ENCODE peak calls at places on chromosomes 4 and X, in four cellular contexts. One of them, this sample, is unnamed.

GRCh38 chr4:6343950-6344408 is 74.3 kb downstream of the WFS1 start:
- DNase-seq in GM12878: no peak
- DNase-seq in HEK293T: no peak
- DNase-seq in K562: peak; percentile 32
- DNase-seq in this sample: peak; percentile 54

GRCh38 chrX:9352683-9353430 is 112.0 kb upstream of the TBL1X start:
- DNase-seq in GM12878: peak; percentile 38
- DNase-seq in HEK293T: no peak
- DNase-seq in K562: peak; percentile 36
- DNase-seq in this sample: peak; percentile 4

GRCh38 chr4:48681856-48682255 is 98.2 kb downstream of the FRYL start:
- DNase-seq in GM12878: peak; percentile 35
- DNase-seq in HEK293T: no peak
- DNase-seq in K562: no peak
- DNase-seq in this sample: peak; percentile 5

GRCh38 chrX:675896-676295 is 45.3 kb downstream of the SHOX start:
- DNase-seq in GM12878: no peak
- DNase-seq in HEK293T: no peak
- DNase-seq in K562: no peak
- DNase-seq in this sample: no peak

GRCh38 chr4:78057600-78058560 is 757 bp downstream of the FRAS1 start:
- DNase-seq in GM12878: no peak
- DNase-seq in HEK293T: peak; percentile 30
- DNase-seq in K562: no peak
- DNase-seq in this sample: peak; percentile 54

GRCh38 chr4:165537028-165537648 is 158.3 kb downstream of the CPE start:
- DNase-seq in GM12878: no peak
- DNase-seq in HEK293T: peak; percentile 50
- DNase-seq in K562: peak; percentile 47
- DNase-seq in this sample: peak; percentile 40

GRCh38 chr4:70632028-70632427 is 3.5 kb downstream of the ENAM start:
- DNase-seq in GM12878: no peak
- DNase-seq in HEK293T: no peak
- DNase-seq in K562: no peak
- DNase-seq in this sample: no peak

GRCh38 chr4:118327554-118328241 is 25.1 kb downstream of the PRSS12 start:
- DNase-seq in GM12878: no peak
- DNase-seq in HEK293T: peak; percentile 19
- DNase-seq in K562: no peak
- DNase-seq in this sample: no peak

DNA sequence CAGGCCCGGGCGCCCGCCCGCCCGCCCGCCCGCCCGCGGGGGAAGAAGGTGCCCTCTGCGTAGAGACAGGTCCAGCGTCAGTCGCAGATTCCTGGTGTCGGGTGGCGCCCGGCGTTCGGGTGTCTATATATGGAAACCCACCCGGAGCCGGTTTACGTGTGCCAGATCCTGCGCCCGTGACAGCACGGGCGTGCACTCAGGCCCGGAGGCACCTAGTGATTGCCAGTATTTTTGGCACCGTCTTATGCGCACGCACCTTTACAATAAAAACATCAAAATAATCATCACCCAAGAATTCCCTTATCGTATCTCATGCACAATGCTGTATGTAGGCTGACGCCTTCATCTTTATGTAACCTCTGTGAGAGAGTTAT is 517 bp downstream of the SLC25A4 start:
- DNase-seq in GM12878: no peak
- DNase-seq in HEK293T: peak; percentile 14
- DNase-seq in K562: no peak
- DNase-seq in this sample: peak; percentile 22
- TF ChIP-seq TARDBP in GM12878: no peak
- TF ChIP-seq TARDBP in HEK293T: no peak
- TF ChIP-seq TARDBP in K562: no peak
- TF ChIP-seq TARDBP in this sample: no peak

GRCh38 chrX:139949703-139950102 is 15.6 kb downstream of the CXorf66 start:
- DNase-seq in GM12878: no peak
- DNase-seq in HEK293T: no peak
- DNase-seq in K562: no peak
- DNase-seq in this sample: no peak
- TF ChIP-seq FOXM1 in GM12878: no peak
- TF ChIP-seq FOXM1 in HEK293T: no peak
- TF ChIP-seq FOXM1 in K562: no peak
- TF ChIP-seq FOXM1 in this sample: no peak

GRCh38 chr4:932713-933070 is 432 bp downstream of the TMEM175 start:
- DNase-seq in GM12878: no peak
- DNase-seq in HEK293T: no peak
- DNase-seq in K562: peak; percentile 45
- DNase-seq in this sample: peak; percentile 32
- TF ChIP-seq TARDBP in GM12878: no peak
- TF ChIP-seq TARDBP in HEK293T: no peak
- TF ChIP-seq TARDBP in K562: no peak
- TF ChIP-seq TARDBP in this sample: no peak

GRCh38 chr4:182556576-182556975 is 313.4 kb downstream of the TENM3 start:
- DNase-seq in GM12878: no peak
- DNase-seq in HEK293T: no peak
- DNase-seq in K562: no peak
- DNase-seq in this sample: no peak

GRCh38 chr4:182564966-182565365 is 321.8 kb downstream of the TENM3 start:
- DNase-seq in GM12878: no peak
- DNase-seq in HEK293T: no peak
- DNase-seq in K562: no peak
- DNase-seq in this sample: no peak

GRCh38 chr4:182567119-182567518 is 323.9 kb downstream of the TENM3 start:
- DNase-seq in GM12878: no peak
- DNase-seq in HEK293T: no peak
- DNase-seq in K562: no peak
- DNase-seq in this sample: no peak

GRCh38 chr4:182560358-182560757 is 317.2 kb downstream of the TENM3 start:
- DNase-seq in GM12878: no peak
- DNase-seq in HEK293T: no peak
- DNase-seq in K562: no peak
- DNase-seq in this sample: no peak

DNA sequence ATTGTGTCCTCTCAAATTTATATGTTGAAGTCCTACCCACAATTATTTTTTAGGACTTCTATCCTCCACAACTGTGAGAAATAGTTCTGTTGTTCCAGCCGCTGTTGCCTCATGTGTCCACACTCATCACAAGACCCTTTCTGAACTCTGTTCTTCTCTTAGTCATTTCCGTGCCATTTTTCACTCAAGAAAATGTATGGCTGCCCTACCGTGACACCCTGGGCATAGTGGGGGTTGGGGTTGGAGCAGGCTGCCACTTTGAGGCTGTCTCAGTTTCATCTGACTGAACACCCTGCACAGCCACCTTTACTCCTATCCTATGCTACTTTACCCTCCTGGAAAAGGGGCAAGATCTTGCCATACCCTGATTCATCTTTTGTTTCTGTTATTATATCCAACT is 319.1 kb downstream of the TENM3 start:
- DNase-seq in GM12878: no peak
- DNase-seq in HEK293T: no peak
- DNase-seq in K562: no peak
- DNase-seq in this sample: no peak
- TF ChIP-seq FOXM1 in GM12878: no peak
- TF ChIP-seq FOXM1 in HEK293T: no peak
- TF ChIP-seq FOXM1 in K562: no peak
- TF ChIP-seq FOXM1 in this sample: no peak

GRCh38 chr4:181301735-181302380 is 941.3 kb upstream of the TENM3 start:
- DNase-seq in GM12878: no peak
- DNase-seq in HEK293T: peak; percentile 34
- DNase-seq in K562: peak; percentile 30
- DNase-seq in this sample: peak; percentile 32
- TF ChIP-seq TARDBP in GM12878: no peak
- TF ChIP-seq TARDBP in HEK293T: no peak
- TF ChIP-seq TARDBP in K562: no peak
- TF ChIP-seq TARDBP in this sample: no peak

GRCh38 chrX:152896450-152896849 is 1.4 kb upstream of the ZNF185 start:
- DNase-seq in GM12878: no peak
- DNase-seq in HEK293T: no peak
- DNase-seq in K562: no peak
- DNase-seq in this sample: no peak
- TF ChIP-seq FOXM1 in GM12878: no peak
- TF ChIP-seq FOXM1 in HEK293T: no peak
- TF ChIP-seq FOXM1 in K562: no peak
- TF ChIP-seq FOXM1 in this sample: no peak

DNA sequence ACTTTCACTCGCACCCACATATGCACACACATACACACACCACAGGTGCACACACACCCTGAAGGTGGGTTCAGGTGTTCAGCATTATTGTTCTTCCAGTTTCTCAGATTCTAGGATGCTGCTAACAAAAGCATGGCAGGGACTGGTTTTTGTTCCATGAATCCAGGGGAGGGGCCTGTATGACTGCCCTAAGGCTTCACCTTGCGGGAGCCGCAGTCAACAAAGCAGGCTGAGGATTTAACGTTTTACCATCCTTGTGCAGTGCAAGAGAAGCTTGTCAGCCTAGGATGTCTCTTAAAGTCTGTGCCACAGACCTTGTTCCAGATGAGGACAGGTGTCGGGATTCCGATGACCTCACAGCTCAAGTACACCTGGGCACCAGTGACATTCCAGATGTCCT is 61.8 kb downstream of the POLR2B start:
- DNase-seq in GM12878: no peak
- DNase-seq in HEK293T: no peak
- DNase-seq in K562: no peak
- DNase-seq in this sample: no peak
- TF ChIP-seq TARDBP in GM12878: no peak
- TF ChIP-seq TARDBP in HEK293T: no peak
- TF ChIP-seq TARDBP in K562: no peak
- TF ChIP-seq TARDBP in this sample: no peak

GRCh38 chrX:44742480-44743155 is 101.2 kb upstream of the DUSP21 start:
- DNase-seq in GM12878: no peak
- DNase-seq in HEK293T: no peak
- DNase-seq in K562: no peak
- DNase-seq in this sample: no peak

GRCh38 chrX:44747317-44747716 is 96.5 kb upstream of the DUSP21 start:
- DNase-seq in GM12878: no peak
- DNase-seq in HEK293T: no peak
- DNase-seq in K562: no peak
- DNase-seq in this sample: no peak

GRCh38 chrX:44744828-44745227 is 99.0 kb upstream of the DUSP21 start:
- DNase-seq in GM12878: no peak
- DNase-seq in HEK293T: no peak
- DNase-seq in K562: no peak
- DNase-seq in this sample: no peak

DNA sequence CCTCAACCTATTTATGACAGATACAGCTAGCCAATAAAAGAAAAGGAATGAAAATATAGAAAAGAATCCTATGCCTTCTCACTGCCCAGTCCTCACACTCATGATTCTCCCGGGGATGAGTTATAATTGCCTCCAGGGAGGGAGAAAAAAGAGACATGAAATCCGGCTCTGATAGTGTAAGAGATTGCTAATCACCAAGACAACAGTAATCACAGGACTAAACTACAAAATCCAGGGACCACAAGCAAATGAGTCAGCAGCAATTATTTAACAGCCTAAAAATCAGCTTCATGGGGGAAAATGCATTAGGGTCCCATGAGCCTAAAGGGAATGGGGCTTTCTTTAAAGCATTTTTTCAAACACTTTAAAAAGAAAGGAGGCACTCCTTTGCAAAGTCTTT is 95.8 kb upstream of the DUSP21 start:
- DNase-seq in GM12878: no peak
- DNase-seq in HEK293T: no peak
- DNase-seq in K562: no peak
- DNase-seq in this sample: no peak
- TF ChIP-seq FOXM1 in GM12878: no peak
- TF ChIP-seq FOXM1 in HEK293T: no peak
- TF ChIP-seq FOXM1 in K562: no peak
- TF ChIP-seq FOXM1 in this sample: no peak

GRCh38 chrX:136666088-136666487 is 18.1 kb downstream of the CD40LG start:
- DNase-seq in GM12878: no peak
- DNase-seq in HEK293T: no peak
- DNase-seq in K562: no peak
- DNase-seq in this sample: no peak
- TF ChIP-seq TARDBP in GM12878: no peak
- TF ChIP-seq TARDBP in HEK293T: no peak
- TF ChIP-seq TARDBP in K562: no peak
- TF ChIP-seq TARDBP in this sample: no peak

This sample was measured in HepG2.